ENCODE peak calls at places on chromosomes 3 and 15, in seven cellular contexts. One of them, this sample, is unnamed.

GRCh38 chr3:40465111-40465407 is 7.9 kb downstream of the RPL14 start:
- DNase-seq in adrenal gland: no peak
- DNase-seq in IMR-90: no peak
- DNase-seq in uterus: no peak
- DNase-seq in ovary: no peak
- DNase-seq in transverse colon: no peak
- DNase-seq in psoas muscle: no peak
- DNase-seq in this sample: no peak

GRCh38 chr3:153595186-153595815 is 433.3 kb downstream of the RAP2B start:
- DNase-seq in transverse colon: no peak
- DNase-seq in adrenal gland: no peak
- DNase-seq in psoas muscle: no peak
- DNase-seq in ovary: no peak
- DNase-seq in IMR-90: peak; percentile 50
- DNase-seq in uterus: no peak
- DNase-seq in this sample: peak; percentile 78

GRCh38 chr3:30690199-30690598 is 83.8 kb downstream of the TGFBR2 start:
- DNase-seq in psoas muscle: no peak
- DNase-seq in adrenal gland: no peak
- DNase-seq in IMR-90: no peak
- DNase-seq in uterus: no peak
- DNase-seq in ovary: no peak
- DNase-seq in transverse colon: no peak
- DNase-seq in this sample: no peak

GRCh38 chr3:13263770-13264467 is 156.2 kb downstream of the NUP210 start:
- DNase-seq in adrenal gland: peak; percentile 56
- DNase-seq in uterus: no peak
- DNase-seq in transverse colon: no peak
- DNase-seq in psoas muscle: peak; percentile 56
- DNase-seq in IMR-90: no peak
- DNase-seq in ovary: no peak
- DNase-seq in this sample: no peak

GRCh38 chr3:33377489-33377888 is 62.7 kb downstream of the UBP1 start:
- DNase-seq in adrenal gland: no peak
- DNase-seq in transverse colon: no peak
- DNase-seq in ovary: no peak
- DNase-seq in uterus: no peak
- DNase-seq in IMR-90: no peak
- DNase-seq in psoas muscle: no peak
- DNase-seq in this sample: no peak

GRCh38 chr3:139302084-139302800 is 41.6 kb upstream of the MRPS22 start:
- DNase-seq in adrenal gland: peak; percentile 79
- DNase-seq in psoas muscle: peak; percentile 39
- DNase-seq in uterus: peak; percentile 39
- DNase-seq in ovary: peak; percentile 49
- DNase-seq in IMR-90: peak; percentile 99
- DNase-seq in transverse colon: no peak
- DNase-seq in this sample: peak; percentile 99

GRCh38 chr3:56725175-56725574 is 42.1 kb upstream of the TASOR start:
- DNase-seq in ovary: no peak
- DNase-seq in adrenal gland: no peak
- DNase-seq in psoas muscle: no peak
- DNase-seq in uterus: no peak
- DNase-seq in IMR-90: no peak
- DNase-seq in transverse colon: peak; percentile 43
- DNase-seq in this sample: no peak

GRCh38 chr3:116188231-116188785 is 257.0 kb downstream of the LSAMP start:
- DNase-seq in IMR-90: peak; percentile 66
- DNase-seq in ovary: no peak
- DNase-seq in uterus: no peak
- DNase-seq in adrenal gland: no peak
- DNase-seq in transverse colon: no peak
- DNase-seq in psoas muscle: no peak
- DNase-seq in this sample: peak; percentile 1

GRCh38 chr3:69723389-69723788 is 15.9 kb upstream of the MITF start:
- DNase-seq in ovary: no peak
- DNase-seq in adrenal gland: peak; percentile 40
- DNase-seq in psoas muscle: no peak
- DNase-seq in uterus: no peak
- DNase-seq in transverse colon: no peak
- DNase-seq in IMR-90: no peak
- DNase-seq in this sample: no peak

GRCh38 chr15:65940618-65940909 is 71.3 kb downstream of the RAB11A start:
- DNase-seq in ovary: no peak
- DNase-seq in uterus: no peak
- DNase-seq in transverse colon: no peak
- DNase-seq in psoas muscle: no peak
- DNase-seq in IMR-90: peak; percentile 13
- DNase-seq in adrenal gland: peak; percentile 29
- DNase-seq in this sample: peak; percentile 16

GRCh38 chr3:9499455-9500107 is 54.0 kb downstream of the LHFPL4 start:
- DNase-seq in transverse colon: no peak
- DNase-seq in IMR-90: no peak
- DNase-seq in uterus: no peak
- DNase-seq in adrenal gland: no peak
- DNase-seq in psoas muscle: no peak
- DNase-seq in ovary: no peak
- DNase-seq in this sample: no peak

GRCh38 chr3:188270423-188270972 is 116.5 kb downstream of the LPP start:
- DNase-seq in ovary: no peak
- DNase-seq in uterus: peak; percentile 59
- DNase-seq in IMR-90: peak; percentile 96
- DNase-seq in transverse colon: no peak
- DNase-seq in psoas muscle: no peak
- DNase-seq in adrenal gland: peak; percentile 27
- DNase-seq in this sample: peak; percentile 97

GRCh38 chr3:41881233-41881821 is 80.6 kb downstream of the ULK4 start:
- DNase-seq in psoas muscle: no peak
- DNase-seq in adrenal gland: no peak
- DNase-seq in IMR-90: peak; percentile 48
- DNase-seq in transverse colon: no peak
- DNase-seq in ovary: no peak
- DNase-seq in uterus: peak; percentile 19
- DNase-seq in this sample: peak; percentile 67

GRCh38 chr3:32037932-32038271 is 56.4 kb downstream of the ZNF860 start:
- DNase-seq in uterus: no peak
- DNase-seq in adrenal gland: no peak
- DNase-seq in transverse colon: no peak
- DNase-seq in ovary: no peak
- DNase-seq in psoas muscle: no peak
- DNase-seq in IMR-90: no peak
- DNase-seq in this sample: no peak

GRCh38 chr3:43074901-43075689 is 30.8 kb downstream of the POMGNT2 start:
- DNase-seq in ovary: no peak
- DNase-seq in IMR-90: no peak
- DNase-seq in psoas muscle: no peak
- DNase-seq in adrenal gland: no peak
- DNase-seq in uterus: no peak
- DNase-seq in transverse colon: no peak
- DNase-seq in this sample: no peak

GRCh38 chr15:42283671-42284070 is 10.4 kb upstream of the TMEM87A start:
- DNase-seq in adrenal gland: no peak
- DNase-seq in uterus: no peak
- DNase-seq in psoas muscle: no peak
- DNase-seq in IMR-90: no peak
- DNase-seq in transverse colon: no peak
- DNase-seq in ovary: no peak
- DNase-seq in this sample: no peak

GRCh38 chr3:160828880-160829279 is 72.8 kb downstream of the PPM1L start:
- DNase-seq in uterus: no peak
- DNase-seq in adrenal gland: no peak
- DNase-seq in IMR-90: no peak
- DNase-seq in psoas muscle: no peak
- DNase-seq in transverse colon: no peak
- DNase-seq in ovary: no peak
- DNase-seq in this sample: no peak

DNA sequence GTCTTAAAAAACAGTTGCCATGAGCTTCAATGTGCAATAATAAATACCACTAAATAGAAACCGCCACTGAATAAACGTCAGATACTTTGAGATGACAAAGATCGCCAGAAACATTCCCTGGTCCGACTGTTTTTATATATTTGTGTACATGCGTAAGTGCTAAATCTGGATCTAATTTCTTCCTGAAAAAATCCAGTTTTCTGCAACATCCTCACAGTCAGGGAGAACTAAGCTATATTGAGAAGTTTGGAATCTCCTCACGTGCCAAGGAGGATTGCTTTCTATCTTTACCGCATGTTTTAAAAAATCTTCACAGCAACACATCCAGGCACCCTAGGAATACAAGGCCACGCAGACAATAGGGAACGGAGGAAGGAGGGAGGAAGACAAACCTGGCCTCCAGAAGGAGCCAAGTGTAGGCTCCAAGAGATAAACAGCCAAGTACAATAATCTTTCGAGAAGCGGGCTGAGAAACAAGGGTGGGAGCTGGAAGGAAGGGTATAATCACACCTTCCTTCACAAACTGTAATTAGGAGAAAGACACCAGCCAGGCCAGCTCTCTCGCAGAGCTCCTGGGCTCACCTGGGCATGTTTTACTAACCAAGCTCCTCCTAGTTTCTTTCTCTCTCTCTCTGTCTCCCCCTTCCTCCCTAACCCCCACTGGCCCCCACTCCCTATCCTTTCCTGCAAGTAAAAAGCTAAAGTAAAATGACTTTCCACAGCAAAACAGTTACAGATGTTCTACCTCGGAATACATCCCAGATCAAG is 5.6 kb downstream of the VGLL4 start:
- DNase-seq in ovary: no peak
- DNase-seq in IMR-90: peak; percentile 77
- DNase-seq in adrenal gland: no peak
- DNase-seq in psoas muscle: no peak
- DNase-seq in transverse colon: no peak
- DNase-seq in uterus: no peak
- DNase-seq in this sample: peak; percentile 68
- H3K4me3 ChIP-seq in ovary: peak overlapping the region; percentile 24
- H3K4me3 ChIP-seq in IMR-90: peak overlapping the region; percentile 31
- H3K4me3 ChIP-seq in adrenal gland: no peak overlapping the region
- H3K4me3 ChIP-seq in psoas muscle: peak overlapping the region; percentile 76
- H3K4me3 ChIP-seq in transverse colon: no peak overlapping the region
- H3K4me3 ChIP-seq in uterus: peak overlapping the region; percentile 14
- H3K4me3 ChIP-seq in this sample: peak overlapping the region; percentile 48

GRCh38 chr3:112811150-112811884 is 35.3 kb downstream of the CD200R1L start:
- DNase-seq in psoas muscle: no peak
- DNase-seq in ovary: peak; percentile 52
- DNase-seq in transverse colon: no peak
- DNase-seq in adrenal gland: peak; percentile 57
- DNase-seq in uterus: peak; percentile 89
- DNase-seq in IMR-90: peak; percentile 86
- DNase-seq in this sample: peak; percentile 95

GRCh38 chr3:112810561-112810960 is 36.1 kb downstream of the CD200R1L start:
- DNase-seq in ovary: no peak
- DNase-seq in transverse colon: no peak
- DNase-seq in adrenal gland: no peak
- DNase-seq in IMR-90: no peak
- DNase-seq in psoas muscle: no peak
- DNase-seq in uterus: no peak
- DNase-seq in this sample: no peak

GRCh38 chr3:112807685-112808084 is 39.0 kb downstream of the CD200R1L start:
- DNase-seq in adrenal gland: no peak
- DNase-seq in uterus: no peak
- DNase-seq in transverse colon: no peak
- DNase-seq in ovary: no peak
- DNase-seq in IMR-90: no peak
- DNase-seq in psoas muscle: no peak
- DNase-seq in this sample: no peak

GRCh38 chr3:112803472-112803871 is 43.2 kb downstream of the CD200R1L start:
- DNase-seq in ovary: no peak
- DNase-seq in transverse colon: no peak
- DNase-seq in IMR-90: no peak
- DNase-seq in adrenal gland: no peak
- DNase-seq in uterus: no peak
- DNase-seq in psoas muscle: no peak
- DNase-seq in this sample: no peak

DNA sequence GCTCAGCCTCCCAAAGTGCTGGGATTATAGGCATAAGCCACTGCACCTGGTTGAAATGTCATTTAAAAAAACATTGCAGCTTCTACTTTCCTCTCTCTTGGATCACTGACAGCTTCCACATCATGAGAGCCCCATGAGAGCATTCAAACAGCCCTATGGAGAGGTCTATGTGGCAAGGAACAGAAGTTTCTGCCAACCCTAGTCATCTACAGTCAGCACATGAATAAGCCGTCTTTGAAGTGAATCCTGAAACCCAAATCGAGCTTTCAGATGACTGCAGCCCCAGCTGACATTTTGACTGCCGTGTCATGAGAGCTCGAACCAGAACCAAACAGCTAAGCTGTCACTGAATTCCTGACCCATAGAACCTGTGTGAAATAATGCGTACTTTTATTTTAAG is 39.8 kb downstream of the CD200R1L start:
- DNase-seq in uterus: no peak
- DNase-seq in adrenal gland: no peak
- DNase-seq in psoas muscle: no peak
- DNase-seq in ovary: no peak
- DNase-seq in IMR-90: no peak
- DNase-seq in transverse colon: no peak
- DNase-seq in this sample: no peak
- TF ChIP-seq CTCF in uterus: no peak
- TF ChIP-seq CTCF in adrenal gland: no peak
- TF ChIP-seq CTCF in psoas muscle: no peak
- TF ChIP-seq CTCF in ovary: no peak
- TF ChIP-seq CTCF in IMR-90: no peak
- TF ChIP-seq CTCF in transverse colon: no peak
- TF ChIP-seq CTCF in this sample: no peak

DNA sequence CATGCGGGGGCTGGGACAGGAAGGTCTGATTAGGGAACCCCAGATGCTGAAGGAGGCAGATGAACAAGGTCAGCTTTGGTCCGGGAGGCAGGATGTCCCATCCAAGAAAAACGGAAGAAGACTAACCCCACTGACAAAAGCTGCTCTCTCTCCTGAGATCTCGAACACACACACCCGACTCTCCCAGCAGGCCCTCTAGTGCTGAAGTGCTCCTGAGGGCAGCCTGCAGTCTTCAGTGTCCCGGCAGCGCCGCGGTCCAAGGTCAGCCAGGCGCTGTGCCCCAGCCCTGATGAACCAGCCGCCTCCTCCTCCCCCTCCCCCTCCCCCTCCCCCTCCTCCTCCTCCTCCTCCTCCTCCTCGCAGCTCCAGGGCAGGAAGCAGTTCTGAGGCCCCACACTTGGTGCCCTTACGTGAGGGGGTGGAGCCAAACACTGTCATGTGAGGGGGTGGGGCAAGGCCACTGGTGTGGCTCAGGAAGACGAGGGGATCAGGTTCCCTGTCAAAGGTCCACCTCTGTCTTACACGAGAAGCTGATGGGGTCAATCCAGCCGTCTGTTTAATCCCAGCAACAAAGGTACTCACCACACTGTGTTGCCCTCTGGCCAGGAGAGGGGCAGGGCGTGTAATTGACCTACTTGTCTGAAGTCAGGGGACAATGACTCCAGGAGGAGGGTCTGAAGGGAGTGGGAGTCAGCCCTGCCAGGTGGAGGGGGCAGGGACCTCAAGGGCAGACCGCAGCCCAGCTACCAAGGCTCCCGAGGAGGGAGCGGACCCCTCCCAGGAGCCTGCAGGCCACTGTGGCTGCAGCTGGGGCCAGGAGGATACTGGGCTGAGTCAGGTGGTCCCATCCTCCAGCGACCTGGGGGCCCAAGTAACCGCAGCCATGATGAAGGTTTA is 34.3 kb downstream of the PRR23E start:
- DNase-seq in adrenal gland: no peak
- DNase-seq in psoas muscle: peak; percentile 68
- DNase-seq in IMR-90: no peak
- DNase-seq in transverse colon: no peak
- DNase-seq in ovary: no peak
- DNase-seq in uterus: no peak
- DNase-seq in this sample: no peak
- H3K4me3 ChIP-seq in adrenal gland: no peak overlapping the region
- H3K4me3 ChIP-seq in psoas muscle: no peak overlapping the region
- H3K4me3 ChIP-seq in IMR-90: no peak overlapping the region
- H3K4me3 ChIP-seq in transverse colon: no peak overlapping the region
- H3K4me3 ChIP-seq in ovary: no peak overlapping the region
- H3K4me3 ChIP-seq in uterus: no peak overlapping the region
- H3K4me3 ChIP-seq in this sample: no peak overlapping the region

GRCh38 chr15:80309769-80310384 is 57.9 kb upstream of the CTXND1 start:
- DNase-seq in adrenal gland: peak; percentile 36
- DNase-seq in uterus: no peak
- DNase-seq in IMR-90: peak; percentile 34
- DNase-seq in psoas muscle: no peak
- DNase-seq in transverse colon: no peak
- DNase-seq in ovary: no peak
- DNase-seq in this sample: peak; percentile 48
- TF ChIP-seq CTCF in adrenal gland: peak; percentile 60
- TF ChIP-seq CTCF in uterus: no peak
- TF ChIP-seq CTCF in IMR-90: peak; percentile 57
- TF ChIP-seq CTCF in psoas muscle: peak; percentile 35
- TF ChIP-seq CTCF in transverse colon: peak; percentile 38
- TF ChIP-seq CTCF in ovary: no peak
- TF ChIP-seq CTCF in this sample: peak; percentile 63